ENCODE peak calls at places on chromosomes 13 and 19, in eight cellular contexts. One of them, this sample, is unnamed. For H3K27me3, the result is how much of the 10 kb centered on the place peaks cover.

GRCh38 chr19:13996928-13997636 is 9.0 kb downstream of the RFX1 start:
- DNase-seq in CD8-positive, alpha-beta T cell: no peak
- DNase-seq in dorsolateral prefrontal cortex: no peak
- DNase-seq in CD8-positive, alpha-beta memory T cell: no peak
- DNase-seq in colonic mucosa: no peak
- DNase-seq in PC-3: no peak
- DNase-seq in stomach: no peak
- DNase-seq in heart right ventricle: no peak
- DNase-seq in this sample: no peak

GRCh38 chr13:30997697-30998547 is 65.5 kb downstream of the TEX26 start:
- DNase-seq in colonic mucosa: no peak
- DNase-seq in CD8-positive, alpha-beta memory T cell: no peak
- DNase-seq in PC-3: no peak
- DNase-seq in heart right ventricle: peak
- DNase-seq in dorsolateral prefrontal cortex: no peak
- DNase-seq in stomach: no peak
- DNase-seq in CD8-positive, alpha-beta T cell: no peak
- DNase-seq in this sample: no peak

GRCh38 chr19:49145485-49146407 is 9.4 kb downstream of the HRC start:
- DNase-seq in stomach: peak
- DNase-seq in dorsolateral prefrontal cortex: peak
- DNase-seq in heart right ventricle: peak
- DNase-seq in colonic mucosa: peak
- DNase-seq in CD8-positive, alpha-beta memory T cell: peak
- DNase-seq in PC-3: peak
- DNase-seq in CD8-positive, alpha-beta T cell: peak
- DNase-seq in this sample: peak

GRCh38 chr13:30618186-30618937 is 642 bp downstream of the USPL1 start:
- DNase-seq in CD8-positive, alpha-beta memory T cell: no peak
- DNase-seq in heart right ventricle: no peak
- DNase-seq in PC-3: peak
- DNase-seq in dorsolateral prefrontal cortex: peak
- DNase-seq in stomach: peak
- DNase-seq in CD8-positive, alpha-beta T cell: peak
- DNase-seq in colonic mucosa: no peak
- DNase-seq in this sample: no peak

GRCh38 chr13:110273254-110273653 is 33.7 kb downstream of the COL4A1 start:
- DNase-seq in dorsolateral prefrontal cortex: no peak
- DNase-seq in stomach: no peak
- DNase-seq in PC-3: no peak
- DNase-seq in heart right ventricle: no peak
- DNase-seq in CD8-positive, alpha-beta T cell: no peak
- DNase-seq in CD8-positive, alpha-beta memory T cell: no peak
- DNase-seq in colonic mucosa: no peak
- DNase-seq in this sample: no peak

GRCh38 chr19:39970424-39970673 is 616 bp upstream of the PSMC4 start:
- DNase-seq in stomach: no peak
- DNase-seq in CD8-positive, alpha-beta T cell: no peak
- DNase-seq in dorsolateral prefrontal cortex: no peak
- DNase-seq in CD8-positive, alpha-beta memory T cell: no peak
- DNase-seq in colonic mucosa: no peak
- DNase-seq in PC-3: peak
- DNase-seq in heart right ventricle: no peak
- DNase-seq in this sample: no peak

GRCh38 chr13:21675095-21676007 is 4.5 kb downstream of the FGF9 start:
- DNase-seq in colonic mucosa: peak
- DNase-seq in stomach: peak
- DNase-seq in CD8-positive, alpha-beta memory T cell: peak
- DNase-seq in CD8-positive, alpha-beta T cell: peak
- DNase-seq in heart right ventricle: peak
- DNase-seq in dorsolateral prefrontal cortex: peak
- DNase-seq in PC-3: no peak
- DNase-seq in this sample: peak

GRCh38 chr13:31521466-31521865 is 217.9 kb upstream of the RXFP2 start:
- DNase-seq in heart right ventricle: no peak
- DNase-seq in dorsolateral prefrontal cortex: no peak
- DNase-seq in colonic mucosa: no peak
- DNase-seq in CD8-positive, alpha-beta T cell: no peak
- DNase-seq in CD8-positive, alpha-beta memory T cell: no peak
- DNase-seq in PC-3: no peak
- DNase-seq in stomach: no peak
- DNase-seq in this sample: no peak

GRCh38 chr13:100987993-100988392 is 313.4 kb upstream of the TMTC4 start:
- DNase-seq in heart right ventricle: no peak
- DNase-seq in CD8-positive, alpha-beta memory T cell: no peak
- DNase-seq in stomach: no peak
- DNase-seq in CD8-positive, alpha-beta T cell: no peak
- DNase-seq in PC-3: peak
- DNase-seq in dorsolateral prefrontal cortex: no peak
- DNase-seq in colonic mucosa: no peak
- DNase-seq in this sample: no peak

GRCh38 chr13:33610471-33611015 is 207.4 kb upstream of the RFC3 start:
- DNase-seq in CD8-positive, alpha-beta memory T cell: peak
- DNase-seq in CD8-positive, alpha-beta T cell: peak
- DNase-seq in heart right ventricle: peak
- DNase-seq in colonic mucosa: peak
- DNase-seq in dorsolateral prefrontal cortex: peak
- DNase-seq in stomach: no peak
- DNase-seq in PC-3: no peak
- DNase-seq in this sample: peak

GRCh38 chr13:60398949-60399589 is 2.0 kb downstream of the TDRD3 start:
- DNase-seq in stomach: peak
- DNase-seq in PC-3: no peak
- DNase-seq in colonic mucosa: peak
- DNase-seq in heart right ventricle: no peak
- DNase-seq in CD8-positive, alpha-beta memory T cell: no peak
- DNase-seq in CD8-positive, alpha-beta T cell: no peak
- DNase-seq in dorsolateral prefrontal cortex: no peak
- DNase-seq in this sample: no peak

GRCh38 chr13:31204592-31204991 is 4.8 kb downstream of the B3GLCT start:
- DNase-seq in stomach: no peak
- DNase-seq in PC-3: peak
- DNase-seq in colonic mucosa: no peak
- DNase-seq in CD8-positive, alpha-beta memory T cell: no peak
- DNase-seq in heart right ventricle: no peak
- DNase-seq in CD8-positive, alpha-beta T cell: no peak
- DNase-seq in dorsolateral prefrontal cortex: no peak
- DNase-seq in this sample: no peak

GRCh38 chr19:6095760-6096159 is 14.5 kb downstream of the RFX2 start:
- DNase-seq in CD8-positive, alpha-beta memory T cell: no peak
- DNase-seq in CD8-positive, alpha-beta T cell: no peak
- DNase-seq in stomach: no peak
- DNase-seq in colonic mucosa: no peak
- DNase-seq in dorsolateral prefrontal cortex: no peak
- DNase-seq in heart right ventricle: no peak
- DNase-seq in PC-3: no peak
- DNase-seq in this sample: no peak

GRCh38 chr19:46602392-46603194 is 1.5 kb downstream of the CALM3 start:
- DNase-seq in PC-3: no peak
- DNase-seq in heart right ventricle: no peak
- DNase-seq in dorsolateral prefrontal cortex: peak
- DNase-seq in CD8-positive, alpha-beta memory T cell: peak
- DNase-seq in CD8-positive, alpha-beta T cell: no peak
- DNase-seq in colonic mucosa: no peak
- DNase-seq in stomach: no peak
- DNase-seq in this sample: no peak
- H3K27ac ChIP-seq in PC-3: no peak
- H3K27ac ChIP-seq in heart right ventricle: peak
- H3K27ac ChIP-seq in dorsolateral prefrontal cortex: peak
- H3K27ac ChIP-seq in CD8-positive, alpha-beta memory T cell: peak
- H3K27ac ChIP-seq in CD8-positive, alpha-beta T cell: peak
- H3K27ac ChIP-seq in colonic mucosa: peak
- H3K27ac ChIP-seq in stomach: peak
- H3K27ac ChIP-seq in this sample: peak

GRCh38 chr19:50819636-50820035 is 4.0 kb downstream of the KLK1 start:
- DNase-seq in stomach: no peak
- DNase-seq in CD8-positive, alpha-beta memory T cell: no peak
- DNase-seq in colonic mucosa: no peak
- DNase-seq in CD8-positive, alpha-beta T cell: no peak
- DNase-seq in PC-3: no peak
- DNase-seq in heart right ventricle: no peak
- DNase-seq in dorsolateral prefrontal cortex: no peak
- DNase-seq in this sample: no peak
- H3K27me3 ChIP-seq in stomach: under half
- H3K27me3 ChIP-seq in CD8-positive, alpha-beta memory T cell: under half
- H3K27me3 ChIP-seq in colonic mucosa: under half
- H3K27me3 ChIP-seq in CD8-positive, alpha-beta T cell: under half
- H3K27me3 ChIP-seq in PC-3: half or more
- H3K27me3 ChIP-seq in heart right ventricle: under half
- H3K27me3 ChIP-seq in dorsolateral prefrontal cortex: under half
- H3K27me3 ChIP-seq in this sample: half or more

GRCh38 chr19:35404879-35405622 is 34.2 kb downstream of the GPR42 start:
- DNase-seq in stomach: peak
- DNase-seq in heart right ventricle: no peak
- DNase-seq in CD8-positive, alpha-beta memory T cell: no peak
- DNase-seq in colonic mucosa: no peak
- DNase-seq in CD8-positive, alpha-beta T cell: no peak
- DNase-seq in PC-3: peak
- DNase-seq in dorsolateral prefrontal cortex: no peak
- DNase-seq in this sample: no peak

GRCh38 chr19:35407619-35408018 is 36.8 kb downstream of the GPR42 start:
- DNase-seq in stomach: no peak
- DNase-seq in CD8-positive, alpha-beta T cell: no peak
- DNase-seq in PC-3: no peak
- DNase-seq in CD8-positive, alpha-beta memory T cell: no peak
- DNase-seq in heart right ventricle: no peak
- DNase-seq in colonic mucosa: no peak
- DNase-seq in dorsolateral prefrontal cortex: no peak
- DNase-seq in this sample: no peak

GRCh38 chr19:35410487-35410886 is 37.6 kb upstream of the FFAR2 start:
- DNase-seq in dorsolateral prefrontal cortex: no peak
- DNase-seq in CD8-positive, alpha-beta memory T cell: no peak
- DNase-seq in colonic mucosa: no peak
- DNase-seq in CD8-positive, alpha-beta T cell: no peak
- DNase-seq in PC-3: no peak
- DNase-seq in stomach: no peak
- DNase-seq in heart right ventricle: no peak
- DNase-seq in this sample: no peak

GRCh38 chr19:35409191-35409590 is 38.3 kb downstream of the GPR42 start:
- DNase-seq in colonic mucosa: no peak
- DNase-seq in CD8-positive, alpha-beta memory T cell: no peak
- DNase-seq in CD8-positive, alpha-beta T cell: no peak
- DNase-seq in PC-3: no peak
- DNase-seq in heart right ventricle: no peak
- DNase-seq in stomach: no peak
- DNase-seq in dorsolateral prefrontal cortex: no peak
- DNase-seq in this sample: no peak

GRCh38 chr19:35408284-35409171 is 37.7 kb downstream of the GPR42 start:
- DNase-seq in PC-3: no peak
- DNase-seq in CD8-positive, alpha-beta T cell: no peak
- DNase-seq in dorsolateral prefrontal cortex: no peak
- DNase-seq in colonic mucosa: no peak
- DNase-seq in CD8-positive, alpha-beta memory T cell: no peak
- DNase-seq in stomach: no peak
- DNase-seq in heart right ventricle: no peak
- DNase-seq in this sample: no peak
- H3K27ac ChIP-seq in PC-3: no peak
- H3K27ac ChIP-seq in CD8-positive, alpha-beta T cell: no peak
- H3K27ac ChIP-seq in dorsolateral prefrontal cortex: no peak
- H3K27ac ChIP-seq in colonic mucosa: no peak
- H3K27ac ChIP-seq in CD8-positive, alpha-beta memory T cell: no peak
- H3K27ac ChIP-seq in stomach: no peak
- H3K27ac ChIP-seq in heart right ventricle: no peak
- H3K27ac ChIP-seq in this sample: no peak

DNA sequence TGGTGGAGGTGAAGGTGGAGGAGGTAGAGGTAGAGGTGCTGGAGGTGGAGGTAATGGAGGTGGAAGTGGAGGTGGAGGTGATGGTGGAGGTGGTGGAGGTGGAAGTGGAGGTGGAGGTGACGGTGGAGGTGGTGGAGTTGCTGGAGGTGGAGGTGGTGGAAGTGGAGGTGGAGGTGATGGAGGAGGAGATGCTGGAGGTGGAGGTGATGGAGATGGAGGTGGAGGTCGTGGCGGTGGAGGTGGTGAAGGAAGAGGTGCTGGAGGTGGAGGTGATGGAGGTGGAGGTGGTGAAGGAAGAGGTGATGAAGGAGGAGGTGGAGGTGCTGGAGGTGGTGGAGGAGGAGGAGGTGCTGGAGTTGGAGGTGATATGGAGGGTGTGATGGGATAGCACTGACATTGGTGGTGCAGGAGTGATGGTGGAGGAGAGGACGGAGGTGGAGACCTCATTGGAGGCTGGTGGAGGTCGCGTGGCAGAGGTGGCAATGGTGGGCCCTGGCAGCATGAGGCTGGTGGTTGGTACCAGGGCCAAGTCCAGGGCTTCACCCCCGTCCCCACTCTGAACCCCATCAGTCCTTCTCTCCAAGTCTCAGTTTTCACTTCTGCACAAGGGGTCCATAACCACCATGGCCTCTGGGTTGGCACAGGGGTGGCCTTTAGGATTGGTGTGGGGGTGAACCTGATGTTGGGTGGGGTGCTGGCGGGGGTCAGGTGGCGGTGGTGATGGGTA is 15.8 kb downstream of the ONECUT3 start:
- DNase-seq in CD8-positive, alpha-beta memory T cell: no peak
- DNase-seq in PC-3: no peak
- DNase-seq in colonic mucosa: no peak
- DNase-seq in stomach: no peak
- DNase-seq in dorsolateral prefrontal cortex: no peak
- DNase-seq in heart right ventricle: no peak
- DNase-seq in CD8-positive, alpha-beta T cell: no peak
- DNase-seq in this sample: no peak
- H3K27me3 ChIP-seq in CD8-positive, alpha-beta memory T cell: under half
- H3K27me3 ChIP-seq in PC-3: under half
- H3K27me3 ChIP-seq in colonic mucosa: under half
- H3K27me3 ChIP-seq in stomach: under half
- H3K27me3 ChIP-seq in dorsolateral prefrontal cortex: under half
- H3K27me3 ChIP-seq in heart right ventricle: under half
- H3K27me3 ChIP-seq in CD8-positive, alpha-beta T cell: under half
- H3K27me3 ChIP-seq in this sample: half or more

DNA sequence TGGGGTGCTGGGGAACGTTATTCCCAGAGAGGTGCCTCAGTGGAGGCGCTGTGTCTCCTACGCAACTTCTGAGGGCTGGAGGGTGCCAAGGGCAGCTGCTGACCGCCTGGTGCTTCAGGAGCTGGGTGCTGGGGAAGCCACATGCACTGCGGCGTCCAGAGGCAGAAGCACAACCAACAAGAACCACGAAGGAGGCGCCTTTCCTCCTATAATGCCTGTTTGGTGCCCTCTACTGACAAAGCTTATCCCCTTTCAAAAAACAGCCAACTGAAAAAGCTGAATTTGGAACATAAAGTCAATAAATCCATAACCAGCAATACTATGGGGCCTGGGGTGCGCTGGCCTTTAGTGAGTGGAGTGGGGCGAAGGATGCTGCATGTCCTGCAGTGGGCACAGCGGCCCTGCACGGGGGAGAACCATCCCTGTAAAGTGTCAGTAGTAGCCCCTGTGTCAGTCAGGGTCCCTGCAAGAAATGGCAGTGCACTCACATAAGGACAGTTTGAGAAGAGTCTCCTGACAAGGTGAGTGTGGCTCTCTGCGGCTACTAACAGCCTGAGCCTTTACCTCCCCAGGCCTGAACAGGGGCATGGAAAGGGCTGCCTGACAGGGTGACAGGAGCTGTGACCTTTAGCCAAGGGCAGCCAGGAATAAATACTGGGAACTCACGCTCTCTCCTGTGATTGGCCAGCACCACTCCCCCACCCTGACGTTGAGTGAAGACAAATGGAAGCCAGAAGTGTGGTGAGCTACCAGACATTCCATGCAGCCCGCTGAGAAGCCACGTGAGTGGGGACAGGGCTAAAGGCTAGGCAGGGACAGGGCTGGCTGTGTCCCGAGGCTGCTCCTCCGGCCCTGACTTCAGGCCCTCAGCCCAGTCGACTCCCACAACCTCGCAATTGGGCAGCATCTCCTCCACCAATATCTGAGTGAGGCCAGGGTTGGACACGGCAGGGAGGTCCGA is 4.5 kb upstream of the B3GNT8 start:
- DNase-seq in stomach: no peak
- DNase-seq in colonic mucosa: no peak
- DNase-seq in PC-3: no peak
- DNase-seq in CD8-positive, alpha-beta memory T cell: no peak
- DNase-seq in heart right ventricle: peak
- DNase-seq in CD8-positive, alpha-beta T cell: no peak
- DNase-seq in dorsolateral prefrontal cortex: no peak
- DNase-seq in this sample: no peak
- H3K27ac ChIP-seq in stomach: no peak
- H3K27ac ChIP-seq in colonic mucosa: no peak
- H3K27ac ChIP-seq in PC-3: no peak
- H3K27ac ChIP-seq in CD8-positive, alpha-beta memory T cell: no peak
- H3K27ac ChIP-seq in heart right ventricle: peak
- H3K27ac ChIP-seq in CD8-positive, alpha-beta T cell: no peak
- H3K27ac ChIP-seq in dorsolateral prefrontal cortex: no peak
- H3K27ac ChIP-seq in this sample: no peak

This sample was measured in CD4-positive, alpha-beta T cell.